ENCODE peak calls at places on chromosomes 2 and 18, in seven cellular contexts. S is brain pericyte, E is T-helper 2 cell, Y is left ventricle myocardium superior, R is SK-N-MC, K is lower lobe of right lung, O is endothelial cell. A is an unnamed sample.

GRCh38 chr2:101089942-101090799 is 61.0 kb downstream of the TBC1D8 start:
- DNase-seq in K (no peak), Y (no peak), E (no peak), R (no peak), O (no peak), S (no peak), A (no peak)

GRCh38 chr18:67783215-67783946 is 266.9 kb upstream of the DSEL start:
- DNase-seq in O (no peak), Y (no peak), K (no peak), E (no peak), S (no peak), R (no peak), A (no peak)

GRCh38 chr2:223269386-223269785 is 217.4 kb downstream of the KCNE4 start:
- DNase-seq in Y (no peak), K (no peak), R (no peak), O (no peak), S (no peak), E (no peak), A (no peak)

GRCh38 chr2:1605659-1606400 is 138.5 kb downstream of the PXDN start:
- DNase-seq in Y (peak), S (no peak), O (no peak), K (no peak), R (no peak), E (no peak), A (peak)

GRCh38 chr2:109648041-109648527 is 33.9 kb downstream of the SOWAHC start:
- DNase-seq in R (no peak), S (no peak), K (no peak), E (no peak), O (no peak), Y (no peak), A (no peak)

GRCh38 chr2:96795076-96795475 is 21.0 kb upstream of the CNNM3 start:
- DNase-seq in S (no peak), K (no peak), O (no peak), R (no peak), E (no peak), Y (no peak), A (no peak)

GRCh38 chr2:46697830-46698323 is 217.7 kb downstream of the MCFD2 start:
- DNase-seq in O (no peak), R (no peak), S (no peak), Y (peak), E (no peak), K (no peak), A (no peak)

GRCh38 chr2:147560810-147561521 is 283.9 kb upstream of the ACVR2A start:
- DNase-seq in K (no peak), R (peak), O (no peak), S (no peak), E (no peak), Y (no peak), A (no peak)

GRCh38 chr2:68561372-68561771 is 82.0 kb upstream of the PROKR1 start:
- DNase-seq in K (no peak), E (no peak), O (no peak), Y (no peak), S (no peak), R (no peak), A (no peak)

GRCh38 chr2:148996805-148997204 is 41.7 kb upstream of the LYPD6B start:
- DNase-seq in Y (no peak), O (no peak), S (no peak), K (no peak), R (no peak), E (no peak), A (no peak)

GRCh38 chr2:73218298-73218697 is 4.3 kb downstream of the SMYD5 start:
- DNase-seq in Y (no peak), O (no peak), K (no peak), R (no peak), E (no peak), S (no peak), A (no peak)

GRCh38 chr18:56189615-56190014 is 448.8 kb downstream of the TXNL1 start:
- DNase-seq in R (no peak), O (no peak), S (no peak), K (no peak), E (no peak), Y (no peak), A (peak)

GRCh38 chr2:232022733-232023132 is 61.2 kb downstream of the DIS3L2 start:
- DNase-seq in S (no peak), O (no peak), Y (no peak), E (no peak), R (no peak), K (no peak), A (no peak)

GRCh38 chr18:57930476-57930875 is 113.5 kb upstream of the NEDD4L start:
- DNase-seq in K (no peak), E (no peak), S (no peak), Y (no peak), R (no peak), O (no peak), A (no peak)